ENCODE peak calls at places on chromosomes 16 and 17, in four cellular contexts. J, N, O and E are unnamed samples.

GRCh38 chr16:69417537-69418199 is 6.8 kb upstream of the CYB5B start:
- DNase-seq in J (no peak), N (peak; percentile 88), O (peak; percentile 47), E (no peak)

GRCh38 chr17:37450090-37450489 is 39.6 kb upstream of the DUSP14 start:
- DNase-seq in J (no peak), N (peak; percentile 55), O (no peak), E (no peak)

GRCh38 chr16:86777098-86777946 is 199.0 kb downstream of the FOXL1 start:
- DNase-seq in J (no peak), N (no peak), O (no peak), E (no peak)

GRCh38 chr16:7303014-7303676 is 29.5 kb upstream of the RBFOX1 start:
- DNase-seq in J (no peak), N (peak; percentile 78), O (peak; percentile 6), E (no peak)

GRCh38 chr16:79714440-79714839 is 113.9 kb upstream of the MAF start:
- DNase-seq in J (no peak), N (no peak), O (peak; percentile 2), E (no peak)

GRCh38 chr16:68041783-68042182 is 18.7 kb downstream of the DUS2 start:
- DNase-seq in J (no peak), N (no peak), O (no peak), E (no peak)

GRCh38 chr17:68048996-68049395 is 13.5 kb downstream of the KPNA2 start:
- DNase-seq in J (no peak), N (peak; percentile 78), O (no peak), E (peak; percentile 37)

GRCh38 chr17:63698381-63698885 is 1.5 kb downstream of the LIMD2 start:
- DNase-seq in J (no peak), N (no peak), O (no peak), E (peak; percentile 65)

GRCh38 chr16:11393366-11393765 is 48.1 kb downstream of the RMI2 start:
- DNase-seq in J (no peak), N (no peak), O (no peak), E (no peak)

GRCh38 chr17:75404223-75404738 is 1.2 kb downstream of the GRB2 start:
- DNase-seq in J (peak; percentile 25), N (peak; percentile 94), O (peak; percentile 68), E (peak; percentile 83)

GRCh38 chr17:42333053-42333452 is 44.8 kb downstream of the STAT5A start:
- DNase-seq in J (no peak), N (no peak), O (no peak), E (no peak)

GRCh38 chr16:49415083-49415482 is 41.5 kb downstream of the C16orf78 start:
- DNase-seq in J (no peak), N (no peak), O (no peak), E (no peak)

GRCh38 chr16:194516-194915 is 14.3 kb downstream of the HBQ1 start:
- DNase-seq in J (no peak), N (no peak), O (no peak), E (no peak)

GRCh38 chr16:8959921-8960787 is 3.6 kb downstream of the USP7 start:
- DNase-seq in J (no peak), N (peak; percentile 56), O (no peak), E (peak; percentile 49)

GRCh38 chr17:79843917-79844815 is 4.9 kb upstream of the CBX4 start:
- DNase-seq in J (no peak), N (peak; percentile 89), O (peak; percentile 60), E (no peak)

GRCh38 chr17:77666881-77667395 is 291.6 kb upstream of the TNRC6C start:
- DNase-seq in J (peak; percentile 54), N (no peak), O (no peak), E (peak; percentile 87)

GRCh38 chr16:61128545-61129323 is 907.5 kb downstream of the CDH8 start:
- DNase-seq in J (no peak), N (no peak), O (no peak), E (no peak)

GRCh38 chr16:53478965-53479364 is 24.0 kb downstream of the AKTIP start:
- DNase-seq in J (no peak), N (no peak), O (no peak), E (no peak)

GRCh38 chr16:4488486-4488967 is 12.3 kb downstream of the HMOX2 start:
- DNase-seq in J (no peak), N (no peak), O (no peak), E (no peak)

GRCh38 chr16:66107661-66108060 is 258.8 kb upstream of the CDH5 start:
- DNase-seq in J (no peak), N (no peak), O (no peak), E (no peak)

GRCh38 chr17:13544755-13545154 is 57.0 kb downstream of the HS3ST3A1 start:
- DNase-seq in J (no peak), N (no peak), O (no peak), E (no peak)

GRCh38 chr17:45155029-45155428 is 6.6 kb upstream of the HEXIM2 start:
- DNase-seq in J (no peak), N (no peak), O (no peak), E (no peak)

GRCh38 chr17:59435238-59435637 is 103.8 kb downstream of the YPEL2 start:
- DNase-seq in J (no peak), N (no peak), O (no peak), E (no peak)